ENCODE peak calls at places on chromosomes 3 and 15, in ten cellular contexts. F is A549, V is body of pancreas, A is heart left ventricle, U is adrenal gland, M is Peyer's patch, Z is uterus, H is tibial nerve, B is sigmoid colon, X is transverse colon. N is an unnamed sample.

GRCh38 chr3:162492446-162493081 is 996.0 kb downstream of the OTOL1 start:
- DNase-seq in F (peak), V (no peak), A (no peak), U (no peak), M (no peak), Z (no peak), H (no peak), B (no peak), X (no peak), N (no peak)

GRCh38 chr15:76245072-76245610 is 66.1 kb downstream of the ETFA start:
- DNase-seq in F (no peak), V (no peak), A (no peak), U (no peak), M (no peak), Z (no peak), H (no peak), B (no peak), X (no peak), N (no peak)

GRCh38 chr3:125512135-125512920 is 7.7 kb downstream of the SNX4 start:
- DNase-seq in F (peak), V (no peak), A (no peak), U (peak), M (no peak), Z (no peak), H (no peak), B (no peak), X (no peak), N (no peak)

GRCh38 chr3:157311633-157312365 is 124.9 kb upstream of the PTX3 start:
- DNase-seq in F (no peak), V (no peak), A (no peak), U (no peak), M (no peak), Z (no peak), H (no peak), B (no peak), X (no peak), N (no peak)

GRCh38 chr3:140292684-140293083 is 357.7 kb downstream of the CLSTN2 start:
- DNase-seq in F (no peak), V (peak), A (peak), U (peak), M (no peak), Z (peak), H (peak), B (no peak), X (no peak), N (peak)

GRCh38 chr3:185823280-185824044 is 1.4 kb downstream of the IGF2BP2 start:
- DNase-seq in F (no peak), V (peak), A (peak), U (peak), M (no peak), Z (peak), H (peak), B (peak), X (peak), N (peak)

GRCh38 chr3:37800022-37800493 is 61.6 kb upstream of the CTDSPL start:
- DNase-seq in F (no peak), V (no peak), A (no peak), U (no peak), M (no peak), Z (no peak), H (no peak), B (no peak), X (no peak), N (peak)

GRCh38 chr3:158696618-158697017 is 24.2 kb upstream of the LXN start:
- DNase-seq in F (peak), V (no peak), A (no peak), U (no peak), M (no peak), Z (no peak), H (no peak), B (no peak), X (no peak), N (no peak)

GRCh38 chr3:55947406-55947805 is 460.3 kb upstream of the WNT5A start:
- DNase-seq in F (no peak), V (no peak), A (no peak), U (no peak), M (no peak), Z (no peak), H (no peak), B (no peak), X (no peak), N (no peak)

GRCh38 chr3:23430781-23431423 is 227.8 kb downstream of the UBE2E2 start:
- DNase-seq in F (no peak), V (no peak), A (no peak), U (no peak), M (no peak), Z (no peak), H (no peak), B (no peak), X (no peak), N (no peak)

GRCh38 chr15:80957976-80958375 is 31.6 kb downstream of the MESD start:
- DNase-seq in F (no peak), V (no peak), A (no peak), U (no peak), M (no peak), Z (no peak), H (no peak), B (no peak), X (no peak), N (no peak)

GRCh38 chr15:45200001-45200798 is 12.4 kb upstream of the SHF start:
- DNase-seq in F (peak), V (peak), A (peak), U (peak), M (peak), Z (peak), H (peak), B (peak), X (peak), N (peak)
- TF ChIP-seq CTCF in F (no peak), V (no peak), A (no peak), U (no peak), M (peak), Z (no peak), H (no peak), B (no peak), X (no peak), N (no peak)

GRCh38 chr15:90931737-90932659 is at the start of gene HDDC3:
- DNase-seq in F (peak), V (peak), A (peak), U (peak), M (peak), Z (peak), H (peak), B (peak), X (peak), N (peak)
- TF ChIP-seq POLR2A in F (peak), V (peak), A (peak), U (peak), M (peak), Z (no peak), H (no peak), B (peak), X (peak), N (no peak)

DNA sequence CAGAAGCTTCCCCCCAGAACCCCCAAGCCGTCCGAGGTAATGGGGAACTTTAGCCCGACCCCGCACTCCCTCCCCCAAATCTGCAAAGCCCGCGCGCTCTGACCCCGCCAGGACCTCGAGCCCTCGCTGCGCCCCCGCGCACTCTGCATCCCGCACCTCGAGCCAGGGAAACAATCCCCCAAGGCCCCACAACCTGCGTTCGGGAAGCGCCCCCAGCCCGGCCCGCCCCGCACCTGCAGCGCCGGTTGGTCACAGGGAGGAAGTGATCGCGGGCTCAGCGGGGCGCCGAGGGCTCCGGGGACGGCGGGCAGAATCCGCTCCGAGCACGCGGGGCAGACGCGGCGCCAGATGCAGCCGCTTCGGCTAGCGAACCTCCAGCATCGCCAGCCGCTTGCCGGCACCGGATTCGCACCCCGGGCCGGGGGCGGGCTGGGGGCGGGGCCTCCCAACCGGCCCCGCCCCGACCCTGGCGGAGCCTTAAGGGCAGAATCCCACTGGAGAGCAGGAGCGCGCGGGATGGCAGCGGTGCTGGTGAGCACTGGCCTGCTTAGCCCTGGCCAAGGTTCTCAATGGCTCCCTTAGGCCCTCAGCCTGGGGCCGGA is at the start of gene CAMKV:
- DNase-seq in F (no peak), V (peak), A (no peak), U (no peak), M (no peak), Z (no peak), H (no peak), B (no peak), X (no peak), N (no peak)
- H3K4me3 ChIP-seq in F (peak), V (no peak), A (peak), U (no peak), M (peak), Z (no peak), H (peak), B (peak), X (no peak), N (no peak)

GRCh38 chr3:4982773-4983738 is 3.8 kb downstream of the BHLHE40 start:
- DNase-seq in F (peak), V (peak), A (no peak), U (peak), M (no peak), Z (no peak), H (no peak), B (no peak), X (no peak), N (no peak)

GRCh38 chr3:4980229-4981159 is 1.3 kb downstream of the BHLHE40 start:
- DNase-seq in F (peak), V (peak), A (peak), U (peak), M (peak), Z (peak), H (peak), B (peak), X (peak), N (peak)

GRCh38 chr3:4983739-4984510 is 4.7 kb downstream of the BHLHE40 start:
- DNase-seq in F (peak), V (peak), A (peak), U (peak), M (peak), Z (peak), H (peak), B (no peak), X (peak), N (peak)

GRCh38 chr3:4981160-4981687 is 2.0 kb downstream of the BHLHE40 start:
- DNase-seq in F (peak), V (peak), A (no peak), U (no peak), M (no peak), Z (no peak), H (no peak), B (no peak), X (no peak), N (no peak)

GRCh38 chr3:4981688-4982494 is 2.7 kb downstream of the BHLHE40 start:
- DNase-seq in F (peak), V (peak), A (no peak), U (peak), M (no peak), Z (no peak), H (peak), B (no peak), X (no peak), N (no peak)
- TF ChIP-seq CTCF in F (no peak), V (peak), A (peak), U (peak), M (peak), Z (peak), H (peak), B (peak), X (peak), N (no peak)

GRCh38 chr15:60568883-60569495 is 90.0 kb upstream of the ICE2 start:
- DNase-seq in F (no peak), V (no peak), A (no peak), U (no peak), M (no peak), Z (no peak), H (no peak), B (no peak), X (no peak), N (no peak)

GRCh38 chr15:60563066-60563465 is 84.1 kb upstream of the ICE2 start:
- DNase-seq in F (no peak), V (peak), A (no peak), U (no peak), M (no peak), Z (no peak), H (no peak), B (no peak), X (no peak), N (no peak)

GRCh38 chr15:60563539-60564404 is 84.8 kb upstream of the ICE2 start:
- DNase-seq in F (no peak), V (no peak), A (no peak), U (no peak), M (no peak), Z (no peak), H (no peak), B (no peak), X (no peak), N (no peak)

GRCh38 chr15:60568301-60568742 is 89.4 kb upstream of the ICE2 start:
- DNase-seq in F (no peak), V (no peak), A (no peak), U (no peak), M (peak), Z (no peak), H (no peak), B (no peak), X (peak), N (no peak)

DNA sequence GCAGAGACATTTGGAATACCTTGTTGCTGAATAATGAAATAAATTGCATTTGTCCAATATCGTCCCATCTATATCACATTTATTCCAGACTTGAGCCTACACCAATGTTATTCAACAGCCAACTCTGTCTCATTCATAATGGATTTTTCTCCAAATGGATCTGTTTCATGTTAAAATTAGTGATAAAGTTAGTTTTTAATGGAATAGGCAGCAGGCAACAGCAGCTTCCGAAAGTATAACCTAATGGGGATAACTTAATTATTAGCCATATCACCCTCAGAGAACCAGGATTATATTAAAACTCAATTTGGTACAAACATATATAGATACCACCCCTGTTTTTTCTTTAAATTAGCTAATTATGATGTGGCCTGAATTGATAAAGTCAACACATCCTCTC is 86.5 kb upstream of the ICE2 start:
- DNase-seq in F (no peak), V (no peak), A (no peak), U (no peak), M (no peak), Z (no peak), H (no peak), B (no peak), X (no peak), N (no peak)
- TF ChIP-seq POLR2A in F (no peak), V (no peak), A (no peak), U (no peak), M (no peak), Z (no peak), H (no peak), B (no peak), X (no peak), N (no peak)

DNA sequence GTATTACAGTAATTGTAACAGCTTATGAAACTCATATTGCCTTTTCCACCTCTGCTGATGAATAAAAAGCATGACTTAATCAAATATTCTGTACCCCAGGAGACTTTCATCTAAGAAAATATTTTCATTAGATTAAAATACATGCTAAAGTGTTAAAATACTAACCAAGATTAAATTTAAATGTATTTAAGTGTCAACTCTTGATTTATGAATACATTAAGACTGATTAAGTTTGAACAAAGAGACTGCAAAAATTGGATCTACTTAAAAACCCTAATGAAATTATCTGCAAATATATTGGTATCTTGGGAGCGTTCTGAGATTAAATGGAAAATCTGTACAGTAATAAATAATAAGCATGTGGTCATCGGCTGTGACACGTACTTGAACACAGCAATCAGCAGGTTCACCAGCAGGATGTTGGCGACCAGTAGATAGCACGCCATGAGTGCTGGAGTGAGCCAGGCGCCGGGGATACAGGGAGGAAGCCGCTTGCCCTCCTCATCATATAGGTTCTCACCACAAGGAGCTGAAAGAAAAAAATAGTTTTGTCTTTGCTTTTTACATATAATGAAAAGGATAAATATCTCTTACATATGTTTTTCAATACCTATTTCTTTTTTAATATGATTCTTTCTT is 36.6 kb upstream of the MTMR10 start:
- DNase-seq in F (no peak), V (no peak), A (no peak), U (no peak), M (no peak), Z (no peak), H (no peak), B (no peak), X (no peak), N (no peak)
- H3K4me3 ChIP-seq in F (no peak), V (no peak), A (no peak), U (no peak), M (no peak), Z (no peak), H (no peak), B (no peak), X (no peak), N (no peak)

DNA sequence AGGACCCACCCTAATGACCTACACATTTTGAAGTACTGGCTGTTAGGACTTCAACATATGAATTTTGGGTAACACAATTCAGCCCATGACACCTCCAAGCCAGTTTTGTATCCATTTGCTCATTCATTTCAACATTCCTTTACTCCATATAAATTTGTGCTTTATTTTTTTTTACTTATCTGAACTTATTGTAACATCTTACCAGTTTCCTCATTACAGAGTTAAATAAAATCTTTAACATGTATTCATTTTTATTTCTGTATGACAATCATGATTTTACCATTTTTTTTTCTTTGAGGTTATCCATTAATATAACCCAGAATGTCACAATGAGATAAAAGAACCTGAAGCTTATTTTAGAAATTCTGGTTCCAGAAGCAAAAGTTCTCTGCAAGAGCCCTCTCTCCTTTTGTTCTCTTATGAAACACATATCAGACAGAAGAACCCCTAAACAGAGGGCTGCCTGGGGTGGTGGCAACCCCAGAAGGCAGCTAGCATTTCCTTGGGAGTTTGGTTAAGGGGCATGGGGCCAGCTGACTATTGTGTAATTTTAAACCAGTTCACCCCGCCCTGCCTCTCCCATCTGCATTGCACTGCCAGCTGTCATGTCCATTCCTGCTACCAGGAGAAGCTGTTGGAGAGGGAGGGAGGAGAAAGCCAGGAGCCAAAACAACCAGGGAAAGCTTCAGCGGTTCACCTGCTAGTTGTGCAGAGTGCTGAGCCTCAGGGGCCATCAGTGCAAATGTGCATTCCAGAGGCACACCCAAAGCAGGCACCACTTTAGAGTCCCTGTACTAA is 47.8 kb upstream of the ATP1B3 start:
- DNase-seq in F (no peak), V (peak), A (peak), U (peak), M (no peak), Z (no peak), H (peak), B (no peak), X (peak), N (peak)
- TF ChIP-seq CTCF in F (no peak), V (no peak), A (no peak), U (no peak), M (no peak), Z (no peak), H (no peak), B (no peak), X (no peak), N (no peak)

GRCh38 chr15:29361560-29361959 is 91.9 kb upstream of the NSMCE3 start:
- DNase-seq in F (no peak), V (no peak), A (no peak), U (no peak), M (no peak), Z (no peak), H (no peak), B (no peak), X (no peak), N (no peak)
- TF ChIP-seq POLR2A in F (no peak), V (no peak), A (no peak), U (no peak), M (no peak), Z (no peak), H (no peak), B (no peak), X (no peak), N (no peak)